ENCODE peak calls at places on chromosomes 6 and 20, in ten cellular contexts. M is neural progenitor cell, B is ascending aorta, F is tibial nerve, O is left ventricle myocardium inferior, G is breast epithelium, R is heart right ventricle, U is PC-3, V is fibroblast of lung, H is H9. K is an unnamed sample. For H3K9me3, the result is how much of the 10 kb centered on the place peaks cover.

GRCh38 chr20:1816384-1817381 is 78.5 kb upstream of the SIRPA start:
- DNase-seq in F (no peak), B (no peak), H (peak), G (peak), U (peak), R (no peak), O (no peak), V (no peak), M (peak), K (no peak)

GRCh38 chr6:35629876-35630378 is 58.8 kb downstream of the FKBP5 start:
- DNase-seq in V (no peak), R (no peak), F (no peak), M (no peak), U (peak), B (no peak), G (no peak), O (no peak), H (no peak), K (no peak)

GRCh38 chr20:4633780-4634179 is 87.9 kb upstream of the PRND start:
- DNase-seq in U (peak), O (no peak), G (no peak), R (no peak), B (no peak), M (no peak), H (no peak), F (no peak), V (peak), K (no peak)

GRCh38 chr6:138371720-138372119 is 6.0 kb upstream of the SMIM28 start:
- DNase-seq in H (no peak), R (no peak), V (no peak), U (peak), B (no peak), G (no peak), M (no peak), O (no peak), F (no peak), K (no peak)

GRCh38 chr6:101776919-101777350 is 383.4 kb downstream of the GRIK2 start:
- DNase-seq in H (no peak), O (no peak), G (no peak), R (no peak), B (no peak), F (no peak), V (no peak), U (no peak), M (peak), K (no peak)

GRCh38 chr6:73451166-73452106 is 661 bp downstream of the CGAS start:
- DNase-seq in O (peak), R (peak), B (no peak), G (no peak), M (peak), F (no peak), V (peak), U (peak), H (peak), K (peak)

GRCh38 chr6:319177-320131 is 27.2 kb downstream of the DUSP22 start:
- DNase-seq in F (no peak), R (no peak), M (no peak), U (no peak), V (no peak), O (no peak), H (no peak), G (no peak), B (no peak), K (no peak)

GRCh38 chr6:5851261-5851757 is 155.4 kb downstream of the NRN1 start:
- DNase-seq in H (peak), O (peak), F (no peak), V (peak), U (no peak), R (peak), M (peak), G (no peak), B (no peak), K (peak)

GRCh38 chr6:52829046-52829817 is 11.4 kb downstream of the GSTA5 start:
- DNase-seq in M (no peak), V (no peak), U (no peak), F (no peak), R (no peak), G (no peak), O (no peak), B (no peak), H (no peak), K (no peak)

GRCh38 chr6:9606435-9607134 is 808.3 kb downstream of the TFAP2A start:
- DNase-seq in V (no peak), G (no peak), O (no peak), H (peak), B (no peak), F (no peak), R (no peak), M (peak), U (no peak), K (no peak)

GRCh38 chr6:129432738-129433137 is 277.2 kb downstream of the ARHGAP18 start:
- DNase-seq in R (no peak), U (peak), B (no peak), F (no peak), G (no peak), O (no peak), V (no peak), M (no peak), H (no peak), K (no peak)

GRCh38 chr6:39593644-39594043 is 131.6 kb downstream of the KIF6 start:
- DNase-seq in O (no peak), F (no peak), V (no peak), B (no peak), G (no peak), R (no peak), U (no peak), H (no peak), M (no peak), K (no peak)

GRCh38 chr6:163338671-163339405 is 75.7 kb upstream of the QKI start:
- DNase-seq in F (no peak), O (peak), G (no peak), B (no peak), V (peak), H (no peak), R (no peak), U (no peak), M (peak), K (no peak)

GRCh38 chr6:108562503-108562993 is 1.8 kb downstream of the FOXO3 start:
- DNase-seq in O (peak), V (peak), M (peak), R (peak), B (peak), G (peak), U (peak), H (peak), F (peak), K (no peak)

GRCh38 chr6:108561742-108562502 is 1.2 kb downstream of the FOXO3 start:
- DNase-seq in F (no peak), G (no peak), M (peak), B (no peak), V (no peak), U (peak), R (peak), H (peak), O (peak), K (no peak)

GRCh38 chr6:108559884-108560462 is 744 bp upstream of the FOXO3 start:
- DNase-seq in M (peak), U (peak), G (peak), F (peak), O (no peak), V (peak), B (no peak), R (no peak), H (peak), K (peak)

GRCh38 chr6:108559097-108559883 is 1.4 kb upstream of the FOXO3 start:
- DNase-seq in V (peak), G (peak), O (peak), H (peak), U (peak), F (peak), R (peak), B (peak), M (peak), K (peak)

DNA sequence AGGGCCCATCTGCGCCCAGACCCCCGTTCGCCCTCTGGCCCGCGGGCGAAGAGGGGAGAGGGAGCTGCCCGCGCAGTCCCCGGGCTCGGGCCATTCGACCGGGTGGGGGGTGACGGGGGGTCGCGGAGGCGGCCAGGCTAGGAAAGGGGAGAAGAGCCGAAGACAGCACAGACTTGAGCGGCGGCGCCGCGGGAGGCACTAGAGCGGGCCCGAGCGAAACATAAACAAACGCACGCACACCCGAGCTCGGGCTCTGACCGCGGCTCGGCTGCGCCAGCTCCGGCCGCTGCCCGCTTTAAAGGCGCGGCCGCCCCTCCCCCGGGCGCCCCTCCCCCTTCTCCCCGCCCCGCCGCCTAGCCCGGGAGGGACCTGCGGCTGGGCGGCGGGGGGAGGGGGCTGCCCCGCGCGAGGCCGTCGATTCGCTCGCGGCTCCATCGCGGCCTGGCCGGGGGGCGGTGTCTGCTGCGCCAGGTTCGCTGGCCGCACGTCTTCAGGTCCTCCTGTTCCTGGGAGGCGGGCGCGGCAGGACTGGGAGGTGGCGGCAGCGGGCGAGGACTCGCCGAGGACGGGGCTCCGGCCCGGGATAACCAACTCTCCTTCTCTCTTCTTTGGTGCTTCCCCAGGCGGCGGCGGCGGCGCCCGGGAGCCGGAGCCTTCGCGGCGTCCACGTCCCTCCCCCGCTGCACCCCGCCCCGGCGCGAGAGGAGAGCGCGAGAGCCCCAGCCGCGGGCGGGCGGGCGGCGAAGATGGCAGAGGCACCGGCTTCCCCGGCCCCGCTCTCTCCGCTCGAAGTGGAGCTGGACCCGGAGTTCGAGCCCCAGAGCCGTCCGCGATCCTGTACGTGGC is at the start of gene FOXO3:
- DNase-seq in B (peak), G (peak), V (peak), U (peak), H (peak), O (peak), M (peak), F (peak), R (peak), K (peak)
- TF ChIP-seq CTCF in B (no peak), G (no peak), V (no peak), U (no peak), H (no peak), O (no peak), M (no peak), F (peak), R (no peak), K (no peak)

GRCh38 chr20:54111460-54111859 is 41.1 kb upstream of the BCAS1 start:
- DNase-seq in M (no peak), G (no peak), U (no peak), H (no peak), R (no peak), V (no peak), F (no peak), O (no peak), B (no peak), K (no peak)
- H3K9me3 ChIP-seq in M (under half), G (under half), U (under half), H (under half), R (under half), V (under half), F (under half), O (under half), B (under half), K (under half)

DNA sequence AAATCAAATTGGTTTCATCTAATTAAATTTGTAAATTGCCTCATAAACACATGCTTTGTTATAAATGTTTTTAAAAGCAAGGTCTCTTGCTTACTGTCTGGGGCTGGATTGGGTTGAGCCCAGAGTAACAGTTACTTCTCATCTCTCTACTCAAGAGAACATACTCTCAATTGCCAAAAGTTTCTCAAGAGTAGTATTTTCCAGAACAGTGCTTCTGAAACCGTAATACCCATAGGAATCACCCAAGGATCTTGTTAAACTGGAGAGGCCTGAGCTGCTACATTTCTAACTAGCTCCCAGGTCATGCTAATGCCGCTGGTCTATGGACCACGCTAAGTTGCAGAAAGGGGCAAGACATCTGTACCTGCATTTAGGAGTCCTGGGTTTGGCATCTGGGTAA is 744.9 kb downstream of the PTPRT start:
- DNase-seq in F (no peak), R (no peak), G (no peak), O (no peak), B (no peak), V (no peak), M (no peak), U (no peak), H (no peak), K (no peak)
- TF ChIP-seq CTCF in F (no peak), R (no peak), G (no peak), O (no peak), B (no peak), V (no peak), M (no peak), U (no peak), H (no peak), K (no peak)

GRCh38 chr20:55424968-55425367 is 580.4 kb downstream of the CBLN4 start:
- DNase-seq in H (no peak), M (no peak), G (no peak), F (no peak), V (no peak), R (no peak), O (no peak), B (no peak), U (no peak), K (no peak)
- H3K9me3 ChIP-seq in H (under half), M (under half), G (under half), F (under half), V (under half), R (under half), O (under half), B (under half), U (under half), K (under half)

GRCh38 chr6:166512567-166512966 is 73.9 kb downstream of the RAMACL start:
- DNase-seq in F (no peak), G (no peak), O (no peak), V (no peak), H (no peak), B (no peak), R (no peak), U (no peak), M (no peak), K (peak)

GRCh38 chr6:166515072-166515810 is 71.2 kb downstream of the RAMACL start:
- DNase-seq in R (no peak), O (no peak), G (no peak), U (peak), B (no peak), V (peak), F (no peak), M (no peak), H (no peak), K (no peak)

GRCh38 chr6:166516256-166516655 is 70.2 kb downstream of the RAMACL start:
- DNase-seq in R (no peak), O (no peak), G (no peak), H (no peak), U (no peak), V (peak), M (peak), F (no peak), B (no peak), K (no peak)

GRCh38 chr6:166511316-166511715 is 75.2 kb downstream of the RAMACL start:
- DNase-seq in O (no peak), B (no peak), H (no peak), M (no peak), V (no peak), U (no peak), F (no peak), G (no peak), R (no peak), K (no peak)

DNA sequence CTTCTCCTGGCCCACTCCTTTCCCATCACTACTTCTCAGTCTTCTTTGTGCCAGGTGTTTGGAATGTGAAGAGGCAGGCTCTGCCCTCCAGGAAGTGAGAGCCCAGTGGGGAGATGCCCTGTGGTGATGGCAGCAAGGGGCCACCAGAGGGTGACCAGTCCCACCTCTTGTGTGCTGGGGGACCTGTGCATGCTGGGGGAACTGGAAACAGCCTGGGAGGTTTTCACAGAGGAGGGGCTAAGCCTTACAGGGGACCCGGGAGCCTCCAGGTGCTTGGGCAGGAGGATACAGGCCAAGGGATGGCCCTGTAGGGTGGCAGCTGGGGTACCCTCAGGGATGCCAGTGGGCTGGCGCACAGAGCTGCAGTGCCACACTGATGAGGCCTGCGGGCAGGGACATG is 72.3 kb downstream of the RAMACL start:
- DNase-seq in B (no peak), O (no peak), H (peak), M (no peak), R (no peak), G (no peak), U (no peak), F (no peak), V (no peak), K (no peak)
- TF ChIP-seq CTCF in B (no peak), O (peak), H (no peak), M (no peak), R (no peak), G (no peak), U (peak), F (no peak), V (no peak), K (no peak)

GRCh38 chr20:31308535-31309162 is at the start of gene DEFB116:
- DNase-seq in O (no peak), F (no peak), H (no peak), B (no peak), G (no peak), M (no peak), R (no peak), U (no peak), V (no peak), K (no peak)
- H3K9me3 ChIP-seq in O (under half), F (under half), H (half or more), B (under half), G (under half), M (half or more), R (under half), U (under half), V (under half), K (under half)

DNA sequence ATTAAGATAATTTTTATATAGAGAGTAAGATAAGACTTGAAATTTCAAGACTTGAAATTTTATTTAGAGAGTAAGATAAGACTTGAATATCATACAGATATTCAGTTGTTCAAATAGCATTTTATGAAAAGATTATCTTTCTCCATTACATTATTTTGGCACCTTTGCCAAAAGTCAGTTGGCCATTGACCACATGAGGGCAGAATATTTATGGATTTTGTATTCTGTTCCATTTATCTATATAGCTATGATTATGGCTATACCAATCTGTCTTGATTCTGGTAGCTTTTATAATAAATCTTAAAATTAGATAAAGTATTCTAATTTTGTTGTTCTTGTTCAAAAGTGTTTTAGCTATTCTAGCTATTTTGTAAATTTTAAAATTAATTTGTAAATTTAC is 537.9 kb upstream of the GJE1 start:
- DNase-seq in R (no peak), B (no peak), G (no peak), H (no peak), F (no peak), M (no peak), V (no peak), O (no peak), U (peak), K (no peak)
- TF ChIP-seq CTCF in R (no peak), B (no peak), G (no peak), H (no peak), F (no peak), M (no peak), V (no peak), O (no peak), U (peak), K (no peak)

K was measured in CD4-positive, alpha-beta T cell.